ENCODE peak calls at places on chromosome 19, in eight cellular contexts. One of them, this sample, is unnamed.
A peak's percentile ranks its signal among the peaks of the same experiment; 100 is the strongest.

GRCh38 chr19:15296353-15296752 is 36.0 kb downstream of the BRD4 start:
- DNase-seq in G401: no peak
- DNase-seq in H1: no peak
- DNase-seq in tibial artery: no peak
- DNase-seq in non-pigmented ciliary epithelial cell: no peak
- DNase-seq in NCI-H526 treated with DMSO at 0.1 percent for 48 hours: no peak
- DNase-seq in IMR-90: no peak
- DNase-seq in M059J: no peak
- DNase-seq in this sample: no peak

GRCh38 chr19:45075215-45076028 is 856 bp downstream of the ZNF296 start:
- DNase-seq in H1: peak; percentile 80
- DNase-seq in tibial artery: peak; percentile 76
- DNase-seq in non-pigmented ciliary epithelial cell: no peak
- DNase-seq in G401: peak; percentile 80
- DNase-seq in M059J: no peak
- DNase-seq in NCI-H526 treated with DMSO at 0.1 percent for 48 hours: peak; percentile 49
- DNase-seq in IMR-90: no peak
- DNase-seq in this sample: no peak

GRCh38 chr19:1041835-1042685 is 2.2 kb downstream of the ABCA7 start:
- DNase-seq in IMR-90: no peak
- DNase-seq in H1: no peak
- DNase-seq in NCI-H526 treated with DMSO at 0.1 percent for 48 hours: no peak
- DNase-seq in non-pigmented ciliary epithelial cell: no peak
- DNase-seq in G401: no peak
- DNase-seq in tibial artery: no peak
- DNase-seq in M059J: no peak
- DNase-seq in this sample: no peak

GRCh38 chr19:46426035-46426505 is 2.7 kb downstream of the PNMA8C start:
- DNase-seq in G401: peak; percentile 40
- DNase-seq in non-pigmented ciliary epithelial cell: no peak
- DNase-seq in tibial artery: no peak
- DNase-seq in H1: no peak
- DNase-seq in M059J: peak; percentile 28
- DNase-seq in IMR-90: no peak
- DNase-seq in NCI-H526 treated with DMSO at 0.1 percent for 48 hours: no peak
- DNase-seq in this sample: no peak

GRCh38 chr19:58407658-58408151 is 744 bp upstream of the ZNF584 start:
- DNase-seq in NCI-H526 treated with DMSO at 0.1 percent for 48 hours: peak; percentile 19
- DNase-seq in non-pigmented ciliary epithelial cell: no peak
- DNase-seq in tibial artery: no peak
- DNase-seq in G401: peak; percentile 14
- DNase-seq in IMR-90: peak; percentile 25
- DNase-seq in H1: no peak
- DNase-seq in M059J: no peak
- DNase-seq in this sample: no peak

GRCh38 chr19:47227347-47228167 is 3.4 kb downstream of the BBC3 start:
- DNase-seq in NCI-H526 treated with DMSO at 0.1 percent for 48 hours: no peak
- DNase-seq in M059J: peak; percentile 97
- DNase-seq in H1: peak; percentile 94
- DNase-seq in G401: peak; percentile 73
- DNase-seq in IMR-90: peak; percentile 94
- DNase-seq in tibial artery: peak; percentile 93
- DNase-seq in non-pigmented ciliary epithelial cell: peak; percentile 67
- DNase-seq in this sample: peak; percentile 68

GRCh38 chr19:4602915-4603314 is 36.4 kb upstream of the TNFAIP8L1 start:
- DNase-seq in non-pigmented ciliary epithelial cell: no peak
- DNase-seq in M059J: no peak
- DNase-seq in H1: no peak
- DNase-seq in tibial artery: no peak
- DNase-seq in G401: no peak
- DNase-seq in NCI-H526 treated with DMSO at 0.1 percent for 48 hours: no peak
- DNase-seq in IMR-90: no peak
- DNase-seq in this sample: no peak

GRCh38 chr19:41480336-41480735 is 37.4 kb downstream of the ERICH4 start:
- DNase-seq in tibial artery: no peak
- DNase-seq in IMR-90: no peak
- DNase-seq in NCI-H526 treated with DMSO at 0.1 percent for 48 hours: no peak
- DNase-seq in H1: no peak
- DNase-seq in G401: no peak
- DNase-seq in M059J: no peak
- DNase-seq in non-pigmented ciliary epithelial cell: no peak
- DNase-seq in this sample: no peak

GRCh38 chr19:1469936-1470863 is 8.8 kb downstream of the C19orf25 start:
- DNase-seq in H1: peak; percentile 78
- DNase-seq in NCI-H526 treated with DMSO at 0.1 percent for 48 hours: no peak
- DNase-seq in M059J: no peak
- DNase-seq in non-pigmented ciliary epithelial cell: no peak
- DNase-seq in G401: no peak
- DNase-seq in tibial artery: no peak
- DNase-seq in IMR-90: no peak
- DNase-seq in this sample: no peak

GRCh38 chr19:13887039-13887438 is 10.1 kb downstream of the NANOS3 start:
- DNase-seq in IMR-90: no peak
- DNase-seq in NCI-H526 treated with DMSO at 0.1 percent for 48 hours: no peak
- DNase-seq in G401: no peak
- DNase-seq in H1: no peak
- DNase-seq in non-pigmented ciliary epithelial cell: no peak
- DNase-seq in tibial artery: no peak
- DNase-seq in M059J: no peak
- DNase-seq in this sample: peak; percentile 42

GRCh38 chr19:50329146-50329925 is at the start of gene KCNC3:
- DNase-seq in NCI-H526 treated with DMSO at 0.1 percent for 48 hours: peak; percentile 98
- DNase-seq in IMR-90: peak; percentile 83
- DNase-seq in tibial artery: peak; percentile 96
- DNase-seq in non-pigmented ciliary epithelial cell: peak; percentile 90
- DNase-seq in H1: peak; percentile 98
- DNase-seq in M059J: peak; percentile 83
- DNase-seq in G401: peak; percentile 100
- DNase-seq in this sample: peak; percentile 69

GRCh38 chr19:3687774-3688706 is 12.2 kb downstream of the PIP5K1C start:
- DNase-seq in G401: peak; percentile 83
- DNase-seq in tibial artery: no peak
- DNase-seq in IMR-90: no peak
- DNase-seq in non-pigmented ciliary epithelial cell: no peak
- DNase-seq in H1: no peak
- DNase-seq in M059J: no peak
- DNase-seq in NCI-H526 treated with DMSO at 0.1 percent for 48 hours: peak; percentile 15
- DNase-seq in this sample: peak; percentile 43

GRCh38 chr19:41263042-41263849 is 926 bp upstream of the HNRNPUL1 start:
- DNase-seq in NCI-H526 treated with DMSO at 0.1 percent for 48 hours: peak; percentile 84
- DNase-seq in tibial artery: peak; percentile 72
- DNase-seq in M059J: peak; percentile 77
- DNase-seq in G401: no peak
- DNase-seq in H1: peak; percentile 69
- DNase-seq in IMR-90: peak; percentile 96
- DNase-seq in non-pigmented ciliary epithelial cell: peak; percentile 73
- DNase-seq in this sample: peak; percentile 69

GRCh38 chr19:4759388-4760284 is 31.9 kb upstream of the FEM1A start:
- DNase-seq in H1: peak; percentile 93
- DNase-seq in G401: peak; percentile 93
- DNase-seq in non-pigmented ciliary epithelial cell: peak; percentile 44
- DNase-seq in NCI-H526 treated with DMSO at 0.1 percent for 48 hours: peak; percentile 77
- DNase-seq in IMR-90: peak; percentile 79
- DNase-seq in tibial artery: peak; percentile 79
- DNase-seq in M059J: peak; percentile 88
- DNase-seq in this sample: peak; percentile 77

GRCh38 chr19:16376649-16377048 is 52.0 kb downstream of the KLF2 start:
- DNase-seq in H1: peak; percentile 86
- DNase-seq in non-pigmented ciliary epithelial cell: no peak
- DNase-seq in G401: no peak
- DNase-seq in IMR-90: no peak
- DNase-seq in M059J: no peak
- DNase-seq in NCI-H526 treated with DMSO at 0.1 percent for 48 hours: no peak
- DNase-seq in tibial artery: no peak
- DNase-seq in this sample: no peak

GRCh38 chr19:42455621-42456081 is 12.9 kb upstream of the CXCL17 start:
- DNase-seq in G401: no peak
- DNase-seq in M059J: peak; percentile 51
- DNase-seq in non-pigmented ciliary epithelial cell: no peak
- DNase-seq in tibial artery: no peak
- DNase-seq in H1: no peak
- DNase-seq in NCI-H526 treated with DMSO at 0.1 percent for 48 hours: no peak
- DNase-seq in IMR-90: no peak
- DNase-seq in this sample: peak; percentile 96

This sample was measured in mammary epithelial cell.